ENCODE peak calls at places on chromosomes 16 and 17, in eight cellular contexts. S, J, E, Q, W, M, U and K are unnamed samples.

GRCh38 chr16:50600582-50601283 is 52.5 kb downstream of the NKD1 start:
- DNase-seq in W (no peak), S (no peak), M (no peak), J (no peak), E (no peak), U (no peak), Q (no peak), K (no peak)

GRCh38 chr16:74577882-74578366 is 29.0 kb downstream of the GLG1 start:
- DNase-seq in S (no peak), M (no peak), Q (no peak), J (no peak), U (peak), E (no peak), W (no peak), K (peak)

GRCh38 chr17:43389022-43389947 is 9.5 kb upstream of the ARL4D start:
- DNase-seq in M (peak), S (peak), J (peak), W (peak), E (peak), U (peak), Q (peak), K (peak)

GRCh38 chr17:18008496-18009268 is 30.3 kb downstream of the ATPAF2 start:
- DNase-seq in W (no peak), M (no peak), S (no peak), J (no peak), U (peak), E (no peak), Q (no peak), K (peak)

GRCh38 chr17:9671559-9671958 is 26.2 kb downstream of the USP43 start:
- DNase-seq in E (no peak), S (no peak), U (no peak), M (no peak), J (no peak), W (no peak), Q (no peak), K (no peak)

GRCh38 chr16:1645914-1646525 is 32.1 kb upstream of the JPT2 start:
- DNase-seq in M (no peak), Q (no peak), S (no peak), E (peak), U (peak), W (no peak), J (no peak), K (peak)

GRCh38 chr16:81473969-81474959 is 29.7 kb downstream of the CMIP start:
- DNase-seq in Q (no peak), M (no peak), J (no peak), S (no peak), E (no peak), U (no peak), W (no peak), K (no peak)

GRCh38 chr16:21982108-21982507 is 18.8 kb downstream of the PDZD9 start:
- DNase-seq in S (no peak), W (no peak), Q (no peak), M (no peak), E (no peak), U (no peak), J (no peak), K (no peak)

GRCh38 chr17:74389094-74389753 is 21.9 kb downstream of the GPR142 start:
- DNase-seq in M (no peak), S (no peak), U (no peak), Q (no peak), E (no peak), J (no peak), W (no peak), K (no peak)

GRCh38 chr16:65876200-65876498 is 490.3 kb upstream of the CDH5 start:
- DNase-seq in J (no peak), E (no peak), M (no peak), S (no peak), U (peak), W (no peak), Q (no peak), K (no peak)

GRCh38 chr17:82278786-82279379 is 5.4 kb upstream of the CSNK1D start:
- DNase-seq in J (no peak), M (no peak), W (no peak), U (no peak), S (no peak), Q (no peak), E (no peak), K (no peak)

DNA sequence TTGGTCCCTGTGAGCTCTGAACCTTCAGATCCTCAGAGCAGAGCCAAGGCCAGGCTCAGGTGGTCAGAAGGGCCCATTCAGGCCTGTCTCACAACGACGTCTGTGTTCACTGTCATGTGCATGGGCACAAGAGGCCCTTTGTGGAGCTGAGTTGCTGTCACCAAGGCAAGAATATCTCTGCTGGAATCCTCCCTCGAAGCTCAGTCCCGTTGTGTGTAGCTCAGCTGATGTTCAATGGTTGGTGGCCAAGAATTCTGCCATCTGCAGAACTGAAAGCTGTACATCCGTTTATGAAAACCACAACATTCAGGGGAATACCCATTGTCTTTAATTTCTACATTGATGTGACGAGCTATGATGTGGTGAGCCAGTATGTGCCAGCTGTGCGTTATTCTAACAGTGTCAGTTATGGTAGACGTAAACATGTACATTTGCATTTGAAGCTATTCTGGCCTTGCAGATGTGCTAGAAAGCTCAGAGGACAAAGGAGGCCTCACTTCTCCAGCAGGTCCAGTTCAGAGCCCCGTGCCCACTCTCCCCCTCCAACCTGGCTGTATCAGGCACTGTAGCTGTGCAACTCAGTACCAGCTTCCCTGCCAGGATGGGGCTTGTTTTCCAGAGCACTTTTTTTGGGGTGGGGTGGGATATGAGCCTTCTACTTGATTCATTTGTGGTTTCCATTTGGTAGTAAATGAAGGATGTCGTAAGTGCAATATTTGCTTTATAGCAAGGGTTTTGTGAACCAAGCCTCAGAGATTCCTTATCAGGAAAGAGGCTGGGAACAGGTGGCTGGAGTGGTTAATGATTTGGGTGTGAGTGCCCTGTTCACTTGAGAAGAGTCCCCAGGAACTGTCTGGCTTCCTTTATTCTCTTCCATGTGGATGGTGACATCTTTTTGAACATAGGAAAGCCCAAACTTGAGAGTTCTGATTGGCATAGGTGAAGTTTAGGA is 56.1 kb downstream of the B9D1 start:
- DNase-seq in U (no peak), Q (no peak), M (no peak), E (no peak), S (peak), J (peak), W (no peak), K (no peak)
- TF ChIP-seq POLR2A in U (no peak), Q (no peak), M (no peak), E (no peak), S (no peak), J (no peak), W (no peak), K (no peak)

GRCh38 chr17:76091526-76092285 is 11.9 kb downstream of the EXOC7 start:
- DNase-seq in J (no peak), M (no peak), W (peak), S (no peak), Q (no peak), U (no peak), E (no peak), K (no peak)
- TF ChIP-seq POLR2A in J (no peak), M (no peak), W (no peak), S (no peak), Q (no peak), U (no peak), E (no peak), K (no peak)

GRCh38 chr17:80613732-80614071 is 69.1 kb downstream of the RPTOR start:
- DNase-seq in U (no peak), M (no peak), J (no peak), Q (no peak), E (no peak), S (no peak), W (no peak), K (no peak)
- TF ChIP-seq POLR2A in U (no peak), M (no peak), J (no peak), Q (no peak), E (no peak), S (no peak), W (no peak), K (no peak)

GRCh38 chr17:72120878-72121163 is at the start of gene SOX9:
- DNase-seq in Q (peak), E (no peak), S (peak), J (peak), W (peak), U (peak), M (no peak), K (peak)
- TF ChIP-seq POLR2A in Q (peak), E (no peak), S (peak), J (no peak), W (no peak), U (peak), M (no peak), K (peak)